ENCODE peak calls at places on chromosomes 16 and 17, in six cellular contexts. Z is dermis blood vessel endothelial cell; I is activated CD8-positive, alpha-beta T cell treated with anti-CD3 and anti-CD28 coated beads for 36 hours; L is adipocyte; C is lower leg skin; O is A549. B is an unnamed sample.

GRCh38 chr17:36879599-36880255 is 57.5 kb upstream of the LHX1 start:
- DNase-seq in Z (no peak), I (no peak), L (no peak), C (no peak), O (no peak), B (no peak)

GRCh38 chr17:82370471-82371332 is 863 bp upstream of the UTS2R start:
- DNase-seq in Z (no peak), I (peak), L (peak), C (no peak), O (no peak), B (no peak)

GRCh38 chr16:88195021-88195581 is 187.7 kb upstream of the ZNF469 start:
- DNase-seq in Z (no peak), I (no peak), L (no peak), C (no peak), O (no peak), B (no peak)

GRCh38 chr16:86899156-86899555 is 320.8 kb downstream of the FOXL1 start:
- DNase-seq in Z (no peak), I (no peak), L (no peak), C (no peak), O (no peak), B (no peak)

GRCh38 chr16:90046971-90047713 is 27.9 kb upstream of the DBNDD1 start:
- DNase-seq in Z (peak), I (no peak), L (peak), C (no peak), O (no peak), B (no peak)

GRCh38 chr17:7838291-7839075 is 4.5 kb downstream of the KDM6B start:
- DNase-seq in Z (peak), I (peak), L (peak), C (peak), O (peak), B (no peak)

GRCh38 chr17:1490643-1491405 is 1.7 kb downstream of the MYO1C start:
- DNase-seq in Z (peak), I (peak), L (peak), C (peak), O (peak), B (peak)

GRCh38 chr16:49431040-49431439 is 57.4 kb downstream of the C16orf78 start:
- DNase-seq in Z (no peak), I (no peak), L (no peak), C (no peak), O (no peak), B (no peak)

GRCh38 chr16:17448640-17449638 is 21.8 kb downstream of the XYLT1 start:
- DNase-seq in Z (no peak), I (peak), L (no peak), C (no peak), O (no peak), B (peak)

GRCh38 chr17:50151937-50152547 is 1.6 kb upstream of the PPP1R9B start:
- DNase-seq in Z (peak), I (peak), L (peak), C (peak), O (peak), B (peak)

GRCh38 chr17:40203131-40203530 is 16.0 kb upstream of the WIPF2 start:
- DNase-seq in Z (peak), I (no peak), L (no peak), C (no peak), O (no peak), B (no peak)

GRCh38 chr17:50531428-50532025 is 1.0 kb upstream of the EPN3 start:
- DNase-seq in Z (no peak), I (no peak), L (no peak), C (no peak), O (no peak), B (no peak)